ENCODE peak calls at places on chromosomes 12 and 14, in seven cellular contexts. I, V, G, R, T, S and Y are unnamed samples.

GRCh38 chr12:2051700-2052625 is 824 bp upstream of the CACNA1C start:
- DNase-seq in I (no peak), V (no peak), G (no peak), R (no peak), T (peak), S (no peak), Y (no peak)

GRCh38 chr12:9668141-9669018 is 1.1 kb upstream of the CLEC2D start:
- DNase-seq in I (no peak), V (no peak), G (peak), R (no peak), T (no peak), S (no peak), Y (no peak)

GRCh38 chr12:116559330-116560080 is at the start of gene MAP1LC3B2:
- DNase-seq in I (no peak), V (peak), G (peak), R (peak), T (peak), S (peak), Y (peak)

GRCh38 chr12:126860210-126860609 is 1406.8 kb upstream of the TMEM132C start:
- DNase-seq in I (no peak), V (no peak), G (no peak), R (no peak), T (peak), S (no peak), Y (no peak)

GRCh38 chr12:103657331-103657730 is 70.3 kb downstream of the STAB2 start:
- DNase-seq in I (no peak), V (no peak), G (peak), R (no peak), T (no peak), S (no peak), Y (no peak)

GRCh38 chr12:4091001-4091789 is 182.4 kb upstream of the CCND2 start:
- DNase-seq in I (no peak), V (no peak), G (no peak), R (no peak), T (no peak), S (no peak), Y (no peak)

GRCh38 chr14:29926701-29927595 is 699 bp downstream of the PRKD1 start:
- DNase-seq in I (peak), V (no peak), G (peak), R (peak), T (peak), S (no peak), Y (no peak)

GRCh38 chr14:104970231-104971068 is 7.7 kb downstream of the AHNAK2 start:
- DNase-seq in I (peak), V (no peak), G (peak), R (no peak), T (no peak), S (peak), Y (peak)

GRCh38 chr14:35404496-35405303 is at the start of gene NFKBIA:
- DNase-seq in I (peak), V (peak), G (peak), R (peak), T (peak), S (peak), Y (peak)

GRCh38 chr12:87813476-87814234 is 215.5 kb downstream of the C12orf50 start:
- DNase-seq in I (peak), V (no peak), G (peak), R (no peak), T (no peak), S (no peak), Y (no peak)

GRCh38 chr14:90382491-90383125 is 14.2 kb upstream of the CALM1 start:
- DNase-seq in I (peak), V (no peak), G (peak), R (peak), T (no peak), S (peak), Y (peak)

GRCh38 chr12:90951418-90952110 is 3.4 kb downstream of the CCER1 start:
- DNase-seq in I (no peak), V (no peak), G (no peak), R (no peak), T (no peak), S (no peak), Y (no peak)

DNA sequence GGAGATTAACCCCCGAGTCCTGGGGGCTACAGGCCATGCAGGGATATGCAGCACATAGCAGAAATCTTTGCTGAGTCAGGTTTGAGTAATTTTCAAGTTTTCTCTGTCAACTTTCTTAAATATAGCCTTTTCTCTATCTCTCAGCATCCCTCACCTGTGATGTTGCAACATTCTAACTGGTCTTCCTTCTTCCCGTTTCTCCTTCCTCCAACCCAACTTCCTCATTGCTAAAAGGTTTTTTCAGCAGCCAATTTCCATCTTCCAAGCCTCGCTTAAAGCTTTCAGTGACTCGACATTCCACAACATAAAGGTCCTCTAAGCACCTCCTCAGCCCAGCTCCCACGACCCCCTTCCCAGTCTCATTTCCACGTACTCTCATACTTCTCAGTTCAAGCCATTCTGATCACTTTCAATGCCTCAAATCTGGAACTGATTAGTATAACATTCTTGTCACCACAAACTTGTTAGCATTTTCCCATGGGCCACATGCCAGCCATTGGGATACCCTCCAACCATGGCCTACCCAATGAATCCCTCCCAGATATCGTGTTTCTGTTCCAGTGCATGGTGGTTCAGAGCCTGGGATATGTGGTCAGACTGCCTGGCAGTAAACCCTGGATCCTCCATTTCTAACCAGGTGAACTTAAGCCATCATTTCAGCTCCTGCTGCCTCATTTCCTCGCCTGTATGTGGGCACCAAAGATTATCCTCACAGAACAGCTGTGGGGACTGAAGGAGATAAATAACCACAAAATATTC is 65.9 kb downstream of the KCNK10 start:
- DNase-seq in I (no peak), V (no peak), G (no peak), R (no peak), T (no peak), S (no peak), Y (no peak)
- TF ChIP-seq CEBPB in I (no peak), V (no peak), G (no peak), R (peak), T (no peak), S (peak), Y (no peak)

DNA sequence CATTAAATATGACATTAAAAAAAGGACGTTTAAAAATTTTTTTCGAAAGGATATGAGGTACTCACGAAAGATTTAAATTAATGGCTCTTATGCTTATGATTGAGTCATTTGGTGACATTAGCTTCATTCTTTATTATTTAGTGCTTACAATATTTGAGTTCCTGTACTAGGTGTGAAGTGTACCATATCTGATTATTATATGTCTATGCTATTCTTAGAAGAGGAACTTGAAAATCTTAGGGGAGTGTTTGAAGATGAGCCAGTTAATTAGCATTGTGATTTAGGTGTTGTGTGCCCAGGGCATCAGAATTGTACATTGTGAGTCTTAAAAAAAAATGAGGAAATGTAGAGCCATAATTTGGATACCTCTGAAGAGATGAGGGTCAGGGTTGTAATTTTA is 118.6 kb downstream of the FUT8 start:
- DNase-seq in I (no peak), V (no peak), G (no peak), R (no peak), T (no peak), S (no peak), Y (no peak)
- TF ChIP-seq CEBPB in I (no peak), V (no peak), G (no peak), R (no peak), T (no peak), S (no peak), Y (no peak)

DNA sequence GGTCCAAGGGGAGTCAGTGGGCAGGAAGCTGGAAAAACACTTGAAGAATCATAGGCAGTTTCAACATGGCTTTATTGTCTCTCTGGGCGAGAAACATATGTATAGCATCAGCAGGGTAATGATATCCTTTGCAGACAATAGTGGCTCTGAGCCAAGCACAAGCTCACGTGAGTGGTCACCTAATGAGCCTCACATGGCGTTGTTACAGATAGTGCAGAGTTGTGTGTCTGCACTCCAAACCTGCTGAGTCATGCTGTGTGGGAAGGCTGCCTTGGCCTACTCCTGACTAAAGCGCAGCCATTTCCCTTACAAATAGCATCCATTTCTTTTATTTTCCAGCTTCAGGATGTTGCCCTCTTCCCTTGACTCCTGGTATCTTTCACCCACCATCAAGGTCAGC is 105.2 kb upstream of the SYT1 start:
- DNase-seq in I (no peak), V (no peak), G (peak), R (peak), T (no peak), S (no peak), Y (no peak)
- TF ChIP-seq CEBPB in I (no peak), V (no peak), G (no peak), R (no peak), T (no peak), S (no peak), Y (no peak)

GRCh38 chr14:55930016-55930784 is 188.0 kb upstream of the PELI2 start:
- DNase-seq in I (no peak), V (no peak), G (no peak), R (no peak), T (no peak), S (no peak), Y (no peak)
- TF ChIP-seq CEBPB in I (peak), V (no peak), G (peak), R (no peak), T (peak), S (no peak), Y (no peak)

GRCh38 chr12:82832091-82832490 is 145.4 kb downstream of the TMTC2 start:
- DNase-seq in I (no peak), V (no peak), G (no peak), R (no peak), T (no peak), S (no peak), Y (no peak)

GRCh38 chr12:82835217-82835616 is 148.5 kb downstream of the TMTC2 start:
- DNase-seq in I (no peak), V (no peak), G (peak), R (no peak), T (no peak), S (no peak), Y (peak)

GRCh38 chr12:82838123-82838522 is 151.4 kb downstream of the TMTC2 start:
- DNase-seq in I (no peak), V (no peak), G (no peak), R (no peak), T (no peak), S (no peak), Y (no peak)

GRCh38 chr12:82833461-82833860 is 146.8 kb downstream of the TMTC2 start:
- DNase-seq in I (no peak), V (no peak), G (no peak), R (no peak), T (no peak), S (no peak), Y (no peak)

DNA sequence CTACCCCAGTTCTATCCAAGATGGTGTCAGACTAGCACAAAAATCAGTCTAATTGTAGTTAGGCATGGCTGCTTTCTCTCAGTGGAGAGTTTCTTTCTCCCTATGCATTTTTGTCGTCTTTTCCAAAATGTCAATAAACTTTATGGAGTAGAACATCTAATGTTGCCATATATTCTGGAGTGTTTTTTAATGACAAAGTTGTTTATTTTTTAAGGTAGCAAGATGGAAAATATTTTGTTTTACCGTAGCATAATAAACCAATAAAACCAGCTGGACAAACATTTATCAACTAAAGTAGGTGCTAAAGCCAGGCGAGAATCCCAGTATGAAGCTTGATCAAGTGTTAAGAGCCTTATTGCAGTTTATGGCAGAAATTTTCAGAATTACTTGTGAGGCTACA is 146.3 kb downstream of the TMTC2 start:
- DNase-seq in I (no peak), V (no peak), G (no peak), R (no peak), T (no peak), S (no peak), Y (no peak)
- TF ChIP-seq CEBPB in I (no peak), V (no peak), G (no peak), R (no peak), T (no peak), S (no peak), Y (no peak)

DNA sequence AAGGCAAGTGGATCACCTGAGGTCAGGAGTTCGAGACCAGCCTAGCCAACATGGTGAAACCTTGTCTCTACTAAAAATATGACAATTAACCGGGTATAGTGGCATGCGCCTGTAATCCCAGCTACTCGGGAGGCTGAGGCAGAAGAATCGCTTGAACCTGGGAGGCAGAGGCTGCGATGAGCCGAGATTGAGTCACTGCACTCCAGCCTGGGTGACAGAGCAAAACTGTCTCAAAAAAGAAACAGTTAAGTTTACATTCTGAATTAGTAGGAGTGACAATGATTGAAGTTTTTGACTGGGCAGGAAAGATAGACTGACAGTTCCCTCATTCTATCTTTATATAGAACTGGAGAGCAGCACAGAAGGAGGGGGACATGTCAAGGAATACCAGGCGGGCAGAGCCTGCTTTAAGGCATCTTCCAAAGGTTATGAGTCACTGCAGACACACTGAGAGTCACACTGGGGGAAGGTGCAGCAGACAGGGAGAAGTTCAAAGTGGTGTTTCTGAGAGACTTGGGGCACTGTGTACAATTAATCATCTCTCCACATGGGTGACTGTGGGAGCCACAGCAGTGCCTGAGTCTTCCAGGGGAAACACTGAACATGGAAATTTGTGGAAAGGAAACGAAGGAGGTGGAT is 42.8 kb upstream of the RNASE3 start:
- DNase-seq in I (peak), V (no peak), G (peak), R (no peak), T (no peak), S (peak), Y (peak)
- TF ChIP-seq CEBPB in I (no peak), V (no peak), G (no peak), R (no peak), T (no peak), S (no peak), Y (no peak)

GRCh38 chr12:92032965-92033364 is 112.7 kb downstream of the BTG1 start:
- DNase-seq in I (no peak), V (no peak), G (no peak), R (no peak), T (no peak), S (no peak), Y (no peak)

GRCh38 chr12:92035477-92035876 is 110.2 kb downstream of the BTG1 start:
- DNase-seq in I (no peak), V (no peak), G (no peak), R (no peak), T (no peak), S (no peak), Y (no peak)

GRCh38 chr12:92034083-92034482 is 111.6 kb downstream of the BTG1 start:
- DNase-seq in I (no peak), V (no peak), G (no peak), R (no peak), T (no peak), S (no peak), Y (no peak)

GRCh38 chr12:92036061-92036620 is 109.5 kb downstream of the BTG1 start:
- DNase-seq in I (no peak), V (no peak), G (no peak), R (no peak), T (no peak), S (no peak), Y (no peak)

GRCh38 chr12:92034858-92035401 is 110.7 kb downstream of the BTG1 start:
- DNase-seq in I (peak), V (peak), G (peak), R (peak), T (no peak), S (no peak), Y (peak)
- TF ChIP-seq CEBPB in I (no peak), V (no peak), G (no peak), R (no peak), T (no peak), S (no peak), Y (no peak)

GRCh38 chr12:6056406-6057211 is 67.9 kb downstream of the VWF start:
- DNase-seq in I (no peak), V (no peak), G (no peak), R (peak), T (peak), S (peak), Y (peak)
- TF ChIP-seq CEBPB in I (no peak), V (no peak), G (no peak), R (no peak), T (no peak), S (no peak), Y (no peak)

GRCh38 chr12:43758247-43758727 is 303 bp downstream of the PUS7L start:
- DNase-seq in I (peak), V (peak), G (peak), R (peak), T (peak), S (peak), Y (no peak)
- TF ChIP-seq CEBPB in I (no peak), V (no peak), G (no peak), R (no peak), T (no peak), S (no peak), Y (no peak)